ENCODE peak calls at places on chromosomes 3 and 15, in four cellular contexts. B is fibroblast of pulmonary artery, J is SHP77 treated with DMSO at 0.1 percent for 48 hours, W is choroid plexus epithelial cell. N is an unnamed sample.

GRCh38 chr3:143471705-143472104 is 352.1 kb downstream of the CHST2 start:
- DNase-seq in B (no peak), J (no peak), W (no peak), N (no peak)

GRCh38 chr15:87949934-87950298 is 306.6 kb downstream of the NTRK3 start:
- DNase-seq in B (no peak), J (no peak), W (no peak), N (no peak)

GRCh38 chr3:167684389-167684993 is 30.7 kb upstream of the WDR49 start:
- DNase-seq in B (peak; percentile 78), J (peak; percentile 25), W (peak; percentile 79), N (peak; percentile 85)

GRCh38 chr15:67190813-67191212 is 63.6 kb downstream of the AAGAB start:
- DNase-seq in B (no peak), J (no peak), W (no peak), N (no peak)

GRCh38 chr3:14329116-14329830 is 73.1 kb upstream of the SLC6A6 start:
- DNase-seq in B (no peak), J (no peak), W (peak; percentile 13), N (no peak)

GRCh38 chr15:90620379-90621134 is 90.8 kb downstream of the CRTC3 start:
- DNase-seq in B (peak; percentile 20), J (no peak), W (peak; percentile 21), N (no peak)

GRCh38 chr3:171824824-171825221 is 14.5 kb upstream of the PLD1 start:
- DNase-seq in B (peak; percentile 55), J (no peak), W (peak; percentile 58), N (no peak)

GRCh38 chr3:32954506-32954905 is 3.1 kb downstream of the CCR4 start:
- DNase-seq in B (no peak), J (no peak), W (no peak), N (no peak)

GRCh38 chr15:51077565-51078153 is 17.0 kb downstream of the TNFAIP8L3 start:
- DNase-seq in B (peak; percentile 43), J (no peak), W (peak; percentile 81), N (no peak)

GRCh38 chr15:57245130-57245529 is 131.2 kb upstream of the CGNL1 start:
- DNase-seq in B (peak; percentile 40), J (no peak), W (peak; percentile 59), N (no peak)

GRCh38 chr3:57731311-57731710 is 24.8 kb upstream of the SLMAP start:
- DNase-seq in B (no peak), J (no peak), W (no peak), N (no peak)

GRCh38 chr3:46080124-46080991 is 53.1 kb upstream of the XCR1 start:
- DNase-seq in B (no peak), J (no peak), W (no peak), N (no peak)

GRCh38 chr3:32321095-32321835 is 70.4 kb upstream of the CMTM7 start:
- DNase-seq in B (no peak), J (no peak), W (peak; percentile 68), N (no peak)

GRCh38 chr3:31733234-31733667 is 200.5 kb downstream of the STT3B start:
- DNase-seq in B (peak; percentile 29), J (peak; percentile 50), W (no peak), N (peak; percentile 1)

GRCh38 chr3:166243511-166243910 is 406.3 kb upstream of the BCHE start:
- DNase-seq in B (no peak), J (no peak), W (no peak), N (no peak)

GRCh38 chr3:37683321-37683720 is 178.4 kb upstream of the CTDSPL start:
- DNase-seq in B (no peak), J (no peak), W (no peak), N (no peak)

GRCh38 chr15:76127880-76128279 is 68.1 kb downstream of the TMEM266 start:
- DNase-seq in B (no peak), J (no peak), W (no peak), N (no peak)

GRCh38 chr3:11240496-11240895 is 31.7 kb upstream of the ATG7 start:
- DNase-seq in B (no peak), J (no peak), W (no peak), N (no peak)